ENCODE peak calls at places on chromosome 5, in six cellular contexts. One of them, this sample, is unnamed.
A peak's percentile ranks its signal among the peaks of the same experiment; 100 is the strongest.

GRCh38 chr5:178361657-178362445 is 129.2 kb upstream of the PHYKPL start:
- DNase-seq in tibial nerve: no peak
- DNase-seq in NB4: no peak
- DNase-seq in pancreas: no peak
- DNase-seq in mesendoderm: no peak
- DNase-seq in body of pancreas: no peak
- DNase-seq in this sample: peak; percentile 54

GRCh38 chr5:88786217-88786560 is 96.8 kb downstream of the MEF2C start:
- DNase-seq in tibial nerve: no peak
- DNase-seq in mesendoderm: peak; percentile 29
- DNase-seq in body of pancreas: no peak
- DNase-seq in pancreas: no peak
- DNase-seq in NB4: no peak
- DNase-seq in this sample: no peak

GRCh38 chr5:66554211-66554610 is 42.0 kb upstream of the MAST4 start:
- DNase-seq in NB4: peak; percentile 28
- DNase-seq in tibial nerve: no peak
- DNase-seq in pancreas: no peak
- DNase-seq in mesendoderm: no peak
- DNase-seq in body of pancreas: no peak
- DNase-seq in this sample: no peak

GRCh38 chr5:178637356-178638069 is 10.7 kb upstream of the CLK4 start:
- DNase-seq in tibial nerve: no peak
- DNase-seq in body of pancreas: no peak
- DNase-seq in mesendoderm: no peak
- DNase-seq in NB4: no peak
- DNase-seq in pancreas: no peak
- DNase-seq in this sample: no peak

GRCh38 chr5:96687812-96688453 is 25.8 kb downstream of the CAST start:
- DNase-seq in pancreas: no peak
- DNase-seq in tibial nerve: no peak
- DNase-seq in NB4: peak; percentile 58
- DNase-seq in mesendoderm: no peak
- DNase-seq in body of pancreas: no peak
- DNase-seq in this sample: no peak

GRCh38 chr5:41870621-41871048 is 410 bp upstream of the OXCT1 start:
- DNase-seq in pancreas: no peak
- DNase-seq in tibial nerve: no peak
- DNase-seq in body of pancreas: no peak
- DNase-seq in mesendoderm: no peak
- DNase-seq in NB4: no peak
- DNase-seq in this sample: no peak

GRCh38 chr5:143887302-143887638 is 75.3 kb downstream of the HMHB1 start:
- DNase-seq in mesendoderm: no peak
- DNase-seq in NB4: no peak
- DNase-seq in tibial nerve: no peak
- DNase-seq in body of pancreas: peak; percentile 49
- DNase-seq in pancreas: peak; percentile 21
- DNase-seq in this sample: no peak

GRCh38 chr5:53515988-53516387 is 35.6 kb downstream of the FST start:
- DNase-seq in tibial nerve: no peak
- DNase-seq in pancreas: no peak
- DNase-seq in body of pancreas: no peak
- DNase-seq in mesendoderm: no peak
- DNase-seq in NB4: no peak
- DNase-seq in this sample: no peak

GRCh38 chr5:43514471-43514815 is 505 bp downstream of the C5orf34 start:
- DNase-seq in pancreas: no peak
- DNase-seq in NB4: no peak
- DNase-seq in mesendoderm: no peak
- DNase-seq in body of pancreas: no peak
- DNase-seq in tibial nerve: no peak
- DNase-seq in this sample: no peak

GRCh38 chr5:98372351-98372750 is 401.1 kb upstream of the RGMB start:
- DNase-seq in pancreas: no peak
- DNase-seq in mesendoderm: no peak
- DNase-seq in NB4: no peak
- DNase-seq in body of pancreas: no peak
- DNase-seq in tibial nerve: no peak
- DNase-seq in this sample: no peak

GRCh38 chr5:122129332-122129731 is at the start of gene ZNF474:
- DNase-seq in tibial nerve: peak; percentile 55
- DNase-seq in mesendoderm: peak; percentile 99
- DNase-seq in NB4: no peak
- DNase-seq in body of pancreas: peak; percentile 13
- DNase-seq in pancreas: no peak
- DNase-seq in this sample: no peak

GRCh38 chr5:100840364-100840763 is 62.7 kb downstream of the ST8SIA4 start:
- DNase-seq in body of pancreas: no peak
- DNase-seq in mesendoderm: peak; percentile 6
- DNase-seq in tibial nerve: no peak
- DNase-seq in pancreas: no peak
- DNase-seq in NB4: peak; percentile 77
- DNase-seq in this sample: no peak

GRCh38 chr5:65553941-65554340 is 9.0 kb downstream of the CENPK start:
- DNase-seq in pancreas: no peak
- DNase-seq in tibial nerve: no peak
- DNase-seq in body of pancreas: no peak
- DNase-seq in NB4: no peak
- DNase-seq in mesendoderm: no peak
- DNase-seq in this sample: no peak

GRCh38 chr5:169413416-169413815 is 112.5 kb upstream of the SLIT3 start:
- DNase-seq in NB4: no peak
- DNase-seq in body of pancreas: no peak
- DNase-seq in mesendoderm: no peak
- DNase-seq in tibial nerve: no peak
- DNase-seq in pancreas: no peak
- DNase-seq in this sample: no peak

GRCh38 chr5:131635755-131636479 is 888 bp upstream of the RAPGEF6 start:
- DNase-seq in pancreas: no peak
- DNase-seq in tibial nerve: peak; percentile 9
- DNase-seq in NB4: peak; percentile 45
- DNase-seq in body of pancreas: peak; percentile 12
- DNase-seq in mesendoderm: no peak
- DNase-seq in this sample: no peak

GRCh38 chr5:57979671-57980070 is 480.2 kb downstream of the PLK2 start:
- DNase-seq in pancreas: no peak
- DNase-seq in NB4: no peak
- DNase-seq in body of pancreas: no peak
- DNase-seq in mesendoderm: no peak
- DNase-seq in tibial nerve: no peak
- DNase-seq in this sample: no peak

GRCh38 chr5:150499437-150499956 is 8.4 kb upstream of the NDST1 start:
- DNase-seq in NB4: no peak
- DNase-seq in pancreas: no peak
- DNase-seq in body of pancreas: no peak
- DNase-seq in tibial nerve: no peak
- DNase-seq in mesendoderm: peak; percentile 86
- DNase-seq in this sample: no peak

GRCh38 chr5:179801304-179802206 is 5.1 kb downstream of the MGAT4B start:
- DNase-seq in NB4: peak; percentile 64
- DNase-seq in tibial nerve: peak; percentile 70
- DNase-seq in pancreas: peak; percentile 85
- DNase-seq in mesendoderm: peak; percentile 69
- DNase-seq in body of pancreas: peak; percentile 90
- DNase-seq in this sample: peak; percentile 94

GRCh38 chr5:172009536-172010270 is 3.3 kb upstream of the FBXW11 start:
- DNase-seq in NB4: no peak
- DNase-seq in tibial nerve: no peak
- DNase-seq in pancreas: no peak
- DNase-seq in body of pancreas: no peak
- DNase-seq in mesendoderm: peak; percentile 35
- DNase-seq in this sample: no peak

GRCh38 chr5:1772634-1773033 is 27.0 kb downstream of the MRPL36 start:
- DNase-seq in mesendoderm: no peak
- DNase-seq in NB4: peak; percentile 53
- DNase-seq in body of pancreas: no peak
- DNase-seq in pancreas: no peak
- DNase-seq in tibial nerve: no peak
- DNase-seq in this sample: no peak

DNA sequence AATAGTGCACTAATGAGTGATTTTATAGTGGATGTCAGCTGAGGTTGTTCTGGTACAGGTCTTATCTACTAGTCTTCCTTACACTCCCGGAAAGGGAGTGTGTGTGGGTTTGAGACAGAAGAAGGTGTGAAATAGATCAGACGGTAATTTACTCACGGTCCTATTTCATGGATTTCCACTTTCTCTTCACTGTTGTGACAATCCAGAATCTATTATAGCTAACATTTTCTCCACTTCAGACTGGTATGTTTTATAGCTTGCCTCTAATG is 7.0 kb upstream of the C9 start:
- DNase-seq in mesendoderm: no peak
- DNase-seq in NB4: no peak
- DNase-seq in pancreas: no peak
- DNase-seq in tibial nerve: no peak
- DNase-seq in body of pancreas: no peak
- DNase-seq in this sample: no peak
- H3K4me3 ChIP-seq in mesendoderm: no peak overlapping the region
- H3K4me3 ChIP-seq in NB4: no peak overlapping the region
- H3K4me3 ChIP-seq in pancreas: no peak overlapping the region
- H3K4me3 ChIP-seq in tibial nerve: no peak overlapping the region
- H3K4me3 ChIP-seq in body of pancreas: no peak overlapping the region
- H3K4me3 ChIP-seq in this sample: no peak overlapping the region

GRCh38 chr5:139796061-139796806 is 626 bp downstream of the PSD2 start:
- DNase-seq in NB4: no peak
- DNase-seq in mesendoderm: no peak
- DNase-seq in tibial nerve: no peak
- DNase-seq in pancreas: no peak
- DNase-seq in body of pancreas: no peak
- DNase-seq in this sample: no peak
- H3K4me3 ChIP-seq in NB4: no peak overlapping the region
- H3K4me3 ChIP-seq in mesendoderm: no peak overlapping the region
- H3K4me3 ChIP-seq in tibial nerve: peak overlapping the region; percentile 53
- H3K4me3 ChIP-seq in pancreas: peak overlapping the region; percentile 8
- H3K4me3 ChIP-seq in body of pancreas: no peak overlapping the region
- H3K4me3 ChIP-seq in this sample: no peak overlapping the region

GRCh38 chr5:113218906-113219517 is 215.8 kb downstream of the TSSK1B start:
- DNase-seq in body of pancreas: no peak
- DNase-seq in mesendoderm: no peak
- DNase-seq in NB4: no peak
- DNase-seq in pancreas: no peak
- DNase-seq in tibial nerve: no peak
- DNase-seq in this sample: no peak

GRCh38 chr5:113216545-113216944 is 218.2 kb downstream of the TSSK1B start:
- DNase-seq in NB4: no peak
- DNase-seq in pancreas: no peak
- DNase-seq in tibial nerve: no peak
- DNase-seq in mesendoderm: no peak
- DNase-seq in body of pancreas: no peak
- DNase-seq in this sample: no peak

GRCh38 chr5:113219695-113220094 is 215.1 kb downstream of the TSSK1B start:
- DNase-seq in mesendoderm: no peak
- DNase-seq in body of pancreas: no peak
- DNase-seq in tibial nerve: no peak
- DNase-seq in NB4: no peak
- DNase-seq in pancreas: no peak
- DNase-seq in this sample: no peak

GRCh38 chr5:113217619-113218184 is 217.1 kb downstream of the TSSK1B start:
- DNase-seq in pancreas: no peak
- DNase-seq in NB4: no peak
- DNase-seq in mesendoderm: no peak
- DNase-seq in body of pancreas: no peak
- DNase-seq in tibial nerve: no peak
- DNase-seq in this sample: no peak

DNA sequence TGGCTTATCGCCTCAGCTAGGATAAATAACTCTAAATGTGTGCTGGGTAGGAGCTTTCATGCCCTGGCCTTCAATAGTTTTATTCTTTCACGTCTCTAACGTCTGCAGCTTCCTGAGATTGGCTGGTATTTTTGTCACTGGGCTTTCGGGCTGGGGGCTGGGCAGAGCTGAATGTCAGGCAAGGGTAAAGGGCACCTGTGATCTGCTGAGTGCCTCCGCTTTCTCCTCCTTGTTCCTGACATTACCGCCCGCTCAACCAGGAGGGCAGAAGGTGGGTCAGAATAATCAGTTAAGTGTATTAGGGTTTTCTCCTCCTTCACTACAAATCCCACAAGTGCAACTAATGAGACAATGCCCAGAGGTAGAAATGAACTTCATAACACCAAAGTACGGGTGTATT is 216.6 kb downstream of the TSSK1B start:
- DNase-seq in mesendoderm: no peak
- DNase-seq in NB4: no peak
- DNase-seq in pancreas: no peak
- DNase-seq in tibial nerve: no peak
- DNase-seq in body of pancreas: no peak
- DNase-seq in this sample: no peak
- H3K4me3 ChIP-seq in mesendoderm: no peak overlapping the region
- H3K4me3 ChIP-seq in NB4: no peak overlapping the region
- H3K4me3 ChIP-seq in pancreas: no peak overlapping the region
- H3K4me3 ChIP-seq in tibial nerve: no peak overlapping the region
- H3K4me3 ChIP-seq in body of pancreas: no peak overlapping the region
- H3K4me3 ChIP-seq in this sample: no peak overlapping the region

GRCh38 chr5:176743136-176743827 is 67.1 kb upstream of the UNC5A start:
- DNase-seq in tibial nerve: no peak
- DNase-seq in mesendoderm: no peak
- DNase-seq in NB4: no peak
- DNase-seq in body of pancreas: peak; percentile 36
- DNase-seq in pancreas: no peak
- DNase-seq in this sample: peak; percentile 54
- H3K4me3 ChIP-seq in tibial nerve: no peak overlapping the region
- H3K4me3 ChIP-seq in mesendoderm: peak overlapping the region; percentile 29
- H3K4me3 ChIP-seq in NB4: no peak overlapping the region
- H3K4me3 ChIP-seq in body of pancreas: no peak overlapping the region
- H3K4me3 ChIP-seq in pancreas: no peak overlapping the region
- H3K4me3 ChIP-seq in this sample: no peak overlapping the region

DNA sequence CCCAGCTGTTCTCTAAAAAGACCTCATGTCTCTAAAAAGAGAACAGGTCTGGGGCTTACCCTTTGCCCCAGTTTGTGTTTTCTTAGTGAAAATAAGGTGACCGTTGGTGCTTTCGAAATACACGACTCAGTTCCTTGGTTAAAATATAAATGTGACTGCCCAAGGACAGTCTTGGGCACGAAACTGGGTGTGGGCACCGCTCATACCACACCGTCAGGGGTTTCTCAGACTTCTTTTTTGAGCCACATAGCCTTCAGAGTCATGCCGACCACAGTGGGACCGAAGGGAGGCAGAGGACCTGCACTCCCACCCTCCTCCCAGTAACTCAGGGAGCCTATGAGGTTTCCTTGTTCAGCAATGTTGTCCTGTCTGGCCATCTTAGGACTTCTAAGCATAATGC is 6.5 kb downstream of the SNX18 start:
- DNase-seq in pancreas: no peak
- DNase-seq in NB4: peak; percentile 65
- DNase-seq in body of pancreas: peak; percentile 25
- DNase-seq in mesendoderm: no peak
- DNase-seq in tibial nerve: no peak
- DNase-seq in this sample: no peak
- H3K4me3 ChIP-seq in pancreas: no peak overlapping the region
- H3K4me3 ChIP-seq in NB4: peak overlapping the region; percentile 19
- H3K4me3 ChIP-seq in body of pancreas: no peak overlapping the region
- H3K4me3 ChIP-seq in mesendoderm: no peak overlapping the region
- H3K4me3 ChIP-seq in tibial nerve: peak overlapping the region; percentile 10
- H3K4me3 ChIP-seq in this sample: no peak overlapping the region

DNA sequence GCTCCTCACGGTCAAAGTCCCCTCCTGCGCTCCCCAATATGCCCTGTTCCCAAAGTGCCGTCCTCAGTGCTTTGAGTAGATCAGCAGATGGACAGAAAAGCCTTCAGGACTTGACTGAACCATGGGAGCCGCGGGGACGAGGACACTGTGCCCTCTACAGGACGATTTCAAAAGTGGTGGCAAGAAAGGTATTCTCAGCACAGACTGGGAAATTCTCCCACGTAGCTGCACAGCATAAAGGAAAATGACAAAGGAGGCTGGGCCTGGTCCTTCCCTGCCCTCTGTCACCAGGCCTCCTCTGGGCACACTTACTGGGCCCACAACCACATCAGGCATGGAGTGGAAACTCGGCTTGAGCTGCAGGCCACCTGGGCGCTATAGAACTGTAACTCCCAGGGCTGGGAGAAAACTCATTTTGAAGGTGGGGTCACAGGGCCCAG is 16.7 kb upstream of the MTMR12 start:
- DNase-seq in NB4: peak; percentile 77
- DNase-seq in tibial nerve: peak; percentile 68
- DNase-seq in body of pancreas: peak; percentile 77
- DNase-seq in mesendoderm: peak; percentile 84
- DNase-seq in pancreas: peak; percentile 76
- DNase-seq in this sample: peak; percentile 80
- H3K4me3 ChIP-seq in NB4: no peak overlapping the region
- H3K4me3 ChIP-seq in tibial nerve: no peak overlapping the region
- H3K4me3 ChIP-seq in body of pancreas: no peak overlapping the region
- H3K4me3 ChIP-seq in mesendoderm: no peak overlapping the region
- H3K4me3 ChIP-seq in pancreas: no peak overlapping the region
- H3K4me3 ChIP-seq in this sample: no peak overlapping the region

This sample was measured in spleen.